ENCODE peak calls at places on chromosomes 5 and 9, in five cellular contexts. G is EH; T is HCEC 1CT; M is activated T-helper 1 cell treated with anti-CD3 and anti-CD28 coated beads, Interleukin-2, amount 50 U/mL, for 16 hours; P is amygdala. R is an unnamed sample.

GRCh38 chr9:25025156-25025555 is 479.5 kb upstream of the IZUMO3 start:
- DNase-seq in T (no peak), P (no peak), G (no peak), M (no peak), R (no peak)

GRCh38 chr5:10563940-10564837 is at the start of gene ANKRD33B:
- DNase-seq in P (peak; percentile 15), M (peak; percentile 48), T (peak; percentile 60), G (peak; percentile 79), R (no peak)

GRCh38 chr5:3993856-3994473 is 398.3 kb downstream of the IRX1 start:
- DNase-seq in T (no peak), P (no peak), G (no peak), M (no peak), R (no peak)

GRCh38 chr5:148844433-148845279 is 18.2 kb downstream of the ADRB2 start:
- DNase-seq in T (peak; percentile 32), M (no peak), P (no peak), G (no peak), R (no peak)

GRCh38 chr5:136034492-136034891 is 5.7 kb downstream of the TGFBI start:
- DNase-seq in G (no peak), M (no peak), P (no peak), T (no peak), R (no peak)

GRCh38 chr5:55773057-55773456 is 35.2 kb downstream of the DDX4 start:
- DNase-seq in G (no peak), M (no peak), T (no peak), P (no peak), R (no peak)

GRCh38 chr9:14782652-14783051 is 60.1 kb upstream of the CER1 start:
- DNase-seq in P (no peak), M (no peak), G (no peak), T (no peak), R (no peak)

GRCh38 chr9:79652598-79652997 is 80.8 kb downstream of the TLE4 start:
- DNase-seq in T (peak; percentile 34), P (no peak), M (no peak), G (peak; percentile 79), R (no peak)

GRCh38 chr5:912356-913091 is 19.8 kb downstream of the TRIP13 start:
- DNase-seq in T (peak; percentile 90), G (peak; percentile 75), M (peak; percentile 44), P (peak; percentile 42), R (no peak)

GRCh38 chr9:72980183-72980582 is 27.3 kb upstream of the ALDH1A1 start:
- DNase-seq in P (no peak), T (no peak), G (no peak), M (no peak), R (no peak)

GRCh38 chr5:88827997-88828396 is 55.0 kb downstream of the MEF2C start:
- DNase-seq in M (no peak), P (no peak), G (peak; percentile 4), T (peak; percentile 15), R (no peak)

GRCh38 chr5:66122379-66123034 is 21.6 kb upstream of the SREK1 start:
- DNase-seq in T (peak; percentile 50), G (peak; percentile 41), P (no peak), M (no peak), R (no peak)

GRCh38 chr5:60672693-60673264 is 27.2 kb downstream of the DEPDC1B start:
- DNase-seq in P (no peak), G (no peak), M (no peak), T (no peak), R (no peak)

GRCh38 chr9:37036237-37037136 is 2.4 kb upstream of the PAX5 start:
- DNase-seq in P (no peak), M (no peak), T (peak; percentile 20), G (peak; percentile 42), R (no peak)

GRCh38 chr9:108467653-108468324 is 388.0 kb downstream of the ACTL7B start:
- DNase-seq in P (no peak), G (peak; percentile 75), T (peak; percentile 48), M (no peak), R (no peak)

GRCh38 chr5:173823721-173824567 is 64.2 kb upstream of the CPEB4 start:
- DNase-seq in P (no peak), G (peak; percentile 94), T (peak; percentile 87), M (no peak), R (no peak)

GRCh38 chr5:73826761-73827450 is 200.9 kb downstream of the ARHGEF28 start:
- DNase-seq in G (peak; percentile 89), T (peak; percentile 55), P (no peak), M (no peak), R (no peak)

GRCh38 chr9:2727966-2728613 is 10.8 kb downstream of the KCNV2 start:
- DNase-seq in M (no peak), P (no peak), G (peak; percentile 61), T (peak; percentile 81), R (no peak)

GRCh38 chr9:114929166-114929565 is 1.2 kb downstream of the TNFSF8 start:
- DNase-seq in T (no peak), P (no peak), M (no peak), G (no peak), R (no peak)

GRCh38 chr9:121652838-121653231 is 1.4 kb downstream of the DAB2IP start:
- DNase-seq in P (no peak), G (no peak), M (no peak), T (no peak), R (no peak)

GRCh38 chr5:140011297-140011802 is 31.7 kb downstream of the NRG2 start:
- DNase-seq in T (no peak), G (no peak), P (no peak), M (no peak), R (no peak)

GRCh38 chr9:124602204-124602603 is 95.0 kb upstream of the NR5A1 start:
- DNase-seq in P (no peak), T (no peak), G (peak; percentile 17), M (no peak), R (no peak)

GRCh38 chr5:10151656-10152055 is 98.0 kb downstream of the ATPSCKMT start:
- DNase-seq in M (no peak), G (no peak), T (peak; percentile 14), P (no peak), R (no peak)

GRCh38 chr9:120438111-120438510 is 141.9 kb downstream of the CDK5RAP2 start:
- DNase-seq in T (peak; percentile 1), G (no peak), P (no peak), M (no peak), R (no peak)

GRCh38 chr5:87410941-87411340 is 1.8 kb downstream of the CCNH start:
- DNase-seq in G (peak; percentile 91), M (no peak), P (no peak), T (peak; percentile 87), R (no peak)

GRCh38 chr9:120398286-120398685 is 181.7 kb downstream of the CDK5RAP2 start:
- DNase-seq in M (no peak), T (peak; percentile 17), P (no peak), G (no peak), R (no peak)

GRCh38 chr5:75707911-75708509 is 9.2 kb downstream of the POC5 start:
- DNase-seq in M (no peak), P (no peak), T (peak; percentile 39), G (peak; percentile 45), R (no peak)

GRCh38 chr5:71475788-71476384 is 20.4 kb downstream of the BDP1 start:
- DNase-seq in M (no peak), P (no peak), T (peak; percentile 52), G (peak; percentile 39), R (no peak)

GRCh38 chr5:10563132-10563939 is 534 bp upstream of the ANKRD33B start:
- DNase-seq in M (no peak), T (peak; percentile 25), P (no peak), G (peak; percentile 59), R (no peak)

GRCh38 chr5:142521706-142522105 is 164.2 kb downstream of the FGF1 start:
- DNase-seq in G (no peak), P (no peak), T (no peak), M (no peak), R (no peak)

GRCh38 chr5:59588922-59589321 is 304.6 kb downstream of the PDE4D start:
- DNase-seq in M (no peak), P (no peak), T (peak; percentile 77), G (peak; percentile 7), R (no peak)

GRCh38 chr5:97077246-97077645 is 65.2 kb downstream of the LIX1 start:
- DNase-seq in T (no peak), P (no peak), G (no peak), M (no peak), R (no peak)

GRCh38 chr5:58127132-58127485 is 332.8 kb downstream of the PLK2 start:
- DNase-seq in G (no peak), T (no peak), P (no peak), M (no peak), R (no peak)

GRCh38 chr5:146076028-146076427 is 29.3 kb downstream of the PLAC8L1 start:
- DNase-seq in G (no peak), P (no peak), T (no peak), M (no peak), R (no peak)

GRCh38 chr9:119318371-119318770 is 50.9 kb downstream of the BRINP1 start:
- DNase-seq in M (no peak), P (no peak), G (no peak), T (no peak), R (no peak)

GRCh38 chr5:12292610-12293204 is 388.5 kb upstream of the CTNND2 start:
- DNase-seq in T (peak; percentile 15), M (no peak), P (no peak), G (no peak), R (no peak)